ENCODE peak calls at places on chromosomes 11 and 22, in four cellular contexts. One of them, this sample, is unnamed.

GRCh38 chr22:30344447-30345200 is 12.1 kb downstream of the SF3A1 start:
- DNase-seq in HFF-Myc: no peak
- DNase-seq in fibroblast of villous mesenchyme: no peak
- DNase-seq in cardiac fibroblast: no peak
- DNase-seq in this sample: no peak

GRCh38 chr11:3043315-3043871 is 13.8 kb downstream of the CARS1 start:
- DNase-seq in HFF-Myc: no peak
- DNase-seq in fibroblast of villous mesenchyme: no peak
- DNase-seq in cardiac fibroblast: peak
- DNase-seq in this sample: no peak

GRCh38 chr11:33804471-33804870 is 30.2 kb upstream of the FBXO3 start:
- DNase-seq in HFF-Myc: no peak
- DNase-seq in fibroblast of villous mesenchyme: no peak
- DNase-seq in cardiac fibroblast: no peak
- DNase-seq in this sample: no peak

GRCh38 chr22:46948411-46949144 is 186.1 kb downstream of the TBC1D22A start:
- DNase-seq in HFF-Myc: no peak
- DNase-seq in fibroblast of villous mesenchyme: no peak
- DNase-seq in cardiac fibroblast: no peak
- DNase-seq in this sample: no peak

GRCh38 chr11:36774603-36775002 is 176.6 kb upstream of the RAG2 start:
- DNase-seq in HFF-Myc: no peak
- DNase-seq in fibroblast of villous mesenchyme: peak
- DNase-seq in cardiac fibroblast: peak
- DNase-seq in this sample: no peak

GRCh38 chr11:109960831-109961230 is 132.4 kb upstream of the ZC3H12C start:
- DNase-seq in HFF-Myc: no peak
- DNase-seq in fibroblast of villous mesenchyme: peak
- DNase-seq in cardiac fibroblast: peak
- DNase-seq in this sample: peak

GRCh38 chr11:132718711-132719641 is 813.3 kb downstream of the OPCML start:
- DNase-seq in HFF-Myc: no peak
- DNase-seq in fibroblast of villous mesenchyme: no peak
- DNase-seq in cardiac fibroblast: peak
- DNase-seq in this sample: no peak

GRCh38 chr11:73359341-73359740 is 16.9 kb upstream of the RELT start:
- DNase-seq in HFF-Myc: no peak
- DNase-seq in fibroblast of villous mesenchyme: peak
- DNase-seq in cardiac fibroblast: peak
- DNase-seq in this sample: no peak

GRCh38 chr22:25126510-25126909 is 73.1 kb upstream of the CRYBB3 start:
- DNase-seq in HFF-Myc: no peak
- DNase-seq in fibroblast of villous mesenchyme: no peak
- DNase-seq in cardiac fibroblast: no peak
- DNase-seq in this sample: no peak

GRCh38 chr11:118606157-118606843 is 1.1 kb upstream of the PHLDB1 start:
- DNase-seq in HFF-Myc: no peak
- DNase-seq in fibroblast of villous mesenchyme: no peak
- DNase-seq in cardiac fibroblast: no peak
- DNase-seq in this sample: no peak

GRCh38 chr11:118609380-118610219 is 2.2 kb downstream of the PHLDB1 start:
- DNase-seq in HFF-Myc: no peak
- DNase-seq in fibroblast of villous mesenchyme: peak
- DNase-seq in cardiac fibroblast: peak
- DNase-seq in this sample: no peak

GRCh38 chr11:118606844-118607228 is 579 bp upstream of the PHLDB1 start:
- DNase-seq in HFF-Myc: no peak
- DNase-seq in fibroblast of villous mesenchyme: no peak
- DNase-seq in cardiac fibroblast: no peak
- DNase-seq in this sample: no peak

GRCh38 chr11:118608268-118609214 is 1.1 kb downstream of the PHLDB1 start:
- DNase-seq in HFF-Myc: no peak
- DNase-seq in fibroblast of villous mesenchyme: peak
- DNase-seq in cardiac fibroblast: peak
- DNase-seq in this sample: peak

DNA sequence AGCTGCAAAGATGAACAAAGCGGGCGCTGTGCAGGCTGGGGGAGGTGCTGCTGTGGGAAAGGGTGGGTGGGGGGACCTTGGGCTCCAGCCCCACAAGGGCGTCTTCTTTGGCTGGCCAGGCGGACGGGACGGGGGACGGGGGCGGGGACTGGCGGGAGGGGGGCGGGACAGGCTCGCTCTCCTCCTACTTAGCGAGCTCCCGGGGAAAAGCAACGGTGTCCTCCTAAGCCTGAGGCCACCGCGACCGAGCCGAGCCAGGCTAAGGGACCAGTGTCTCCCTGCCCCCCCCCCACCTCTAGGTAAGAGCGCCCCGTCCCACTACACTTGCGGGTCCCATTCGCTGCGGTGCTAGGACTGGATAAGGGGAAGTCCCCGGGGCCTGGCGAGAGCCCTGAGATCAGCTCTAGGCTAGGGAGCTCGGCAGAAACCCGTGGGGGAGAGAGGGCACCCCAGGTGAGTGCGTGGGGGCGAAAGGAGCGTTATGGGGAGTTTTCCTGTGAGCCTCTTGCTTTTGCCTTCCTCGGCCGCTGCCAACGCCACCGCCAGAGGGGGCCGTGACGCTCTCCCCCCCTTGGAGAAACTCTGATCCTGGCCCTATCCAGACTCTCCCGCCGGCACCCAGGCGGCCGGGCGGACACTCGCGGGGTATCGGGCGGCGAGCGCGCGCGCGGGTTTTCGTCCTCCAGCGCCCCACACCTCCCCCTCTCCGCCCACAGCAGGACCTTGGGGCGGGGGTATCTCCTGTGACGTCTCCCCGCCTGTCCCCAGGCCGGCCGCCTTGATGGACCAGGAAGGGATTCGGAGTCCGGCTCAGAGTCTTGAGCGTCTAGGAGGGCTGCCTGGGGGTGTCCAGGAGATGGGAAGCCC is at the start of gene PHLDB1:
- DNase-seq in HFF-Myc: no peak
- DNase-seq in fibroblast of villous mesenchyme: peak
- DNase-seq in cardiac fibroblast: peak
- DNase-seq in this sample: peak
- TF ChIP-seq CTCF in HFF-Myc: peak
- TF ChIP-seq CTCF in fibroblast of villous mesenchyme: peak
- TF ChIP-seq CTCF in cardiac fibroblast: peak
- TF ChIP-seq CTCF in this sample: peak

GRCh38 chr22:49931863-49932262 is 13.4 kb downstream of the CRELD2 start:
- DNase-seq in HFF-Myc: no peak
- DNase-seq in fibroblast of villous mesenchyme: no peak
- DNase-seq in cardiac fibroblast: no peak
- DNase-seq in this sample: no peak

GRCh38 chr22:49928571-49929552 is 10.4 kb downstream of the CRELD2 start:
- DNase-seq in HFF-Myc: no peak
- DNase-seq in fibroblast of villous mesenchyme: no peak
- DNase-seq in cardiac fibroblast: no peak
- DNase-seq in this sample: no peak

GRCh38 chr22:49930128-49930527 is 11.7 kb downstream of the CRELD2 start:
- DNase-seq in HFF-Myc: no peak
- DNase-seq in fibroblast of villous mesenchyme: no peak
- DNase-seq in cardiac fibroblast: no peak
- DNase-seq in this sample: no peak

GRCh38 chr22:49929553-49929979 is 11.1 kb downstream of the CRELD2 start:
- DNase-seq in HFF-Myc: no peak
- DNase-seq in fibroblast of villous mesenchyme: peak
- DNase-seq in cardiac fibroblast: peak
- DNase-seq in this sample: peak

GRCh38 chr22:49930596-49931412 is 12.4 kb downstream of the CRELD2 start:
- DNase-seq in HFF-Myc: peak
- DNase-seq in fibroblast of villous mesenchyme: peak
- DNase-seq in cardiac fibroblast: peak
- DNase-seq in this sample: peak
- TF ChIP-seq CTCF in HFF-Myc: peak
- TF ChIP-seq CTCF in fibroblast of villous mesenchyme: peak
- TF ChIP-seq CTCF in cardiac fibroblast: peak
- TF ChIP-seq CTCF in this sample: peak

DNA sequence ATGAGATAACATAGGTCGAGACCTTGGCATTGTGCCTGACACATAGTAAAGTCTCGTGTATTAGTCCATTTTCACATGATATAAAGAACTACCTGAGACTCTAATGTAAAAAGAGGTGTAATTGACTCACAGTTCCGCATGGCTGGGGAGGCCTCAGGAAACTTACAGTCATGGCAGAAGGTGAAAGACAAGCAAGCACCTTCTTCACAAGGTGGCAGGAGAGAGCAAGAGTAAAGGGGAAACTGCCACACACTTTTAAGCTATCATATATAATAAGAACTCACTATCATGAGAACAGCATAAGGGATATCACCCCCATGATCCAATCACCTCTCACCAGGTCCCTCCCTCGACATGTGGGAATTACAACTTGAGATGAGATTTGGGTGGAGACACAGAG is 165.2 kb downstream of the SPON1 start:
- DNase-seq in HFF-Myc: no peak
- DNase-seq in fibroblast of villous mesenchyme: no peak
- DNase-seq in cardiac fibroblast: no peak
- DNase-seq in this sample: no peak
- TF ChIP-seq CTCF in HFF-Myc: no peak
- TF ChIP-seq CTCF in fibroblast of villous mesenchyme: no peak
- TF ChIP-seq CTCF in cardiac fibroblast: no peak
- TF ChIP-seq CTCF in this sample: no peak

DNA sequence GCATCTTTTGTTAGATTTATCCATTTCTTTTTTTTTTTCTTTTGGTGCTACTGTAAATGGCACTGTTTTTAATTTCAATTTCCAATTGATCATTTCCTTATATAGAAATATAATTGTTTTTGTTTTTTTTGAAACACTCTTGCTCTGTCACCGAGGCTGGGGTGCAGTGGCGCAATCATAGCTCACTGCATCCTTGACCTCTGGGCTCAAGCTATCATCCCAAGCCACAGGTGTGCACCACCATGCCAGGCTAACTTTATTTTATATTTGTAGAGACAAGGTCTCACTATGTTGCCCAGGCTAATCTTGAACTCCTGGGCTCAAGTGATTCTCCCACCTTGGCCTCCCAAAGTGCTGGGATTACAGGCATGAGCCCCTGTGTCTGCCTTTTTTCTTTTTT is 16.4 kb downstream of the FRMD8 start:
- DNase-seq in HFF-Myc: no peak
- DNase-seq in fibroblast of villous mesenchyme: no peak
- DNase-seq in cardiac fibroblast: no peak
- DNase-seq in this sample: no peak
- TF ChIP-seq CTCF in HFF-Myc: no peak
- TF ChIP-seq CTCF in fibroblast of villous mesenchyme: no peak
- TF ChIP-seq CTCF in cardiac fibroblast: no peak
- TF ChIP-seq CTCF in this sample: no peak

GRCh38 chr11:111069076-111069475 is 176.4 kb upstream of the POU2AF2 start:
- DNase-seq in HFF-Myc: peak
- DNase-seq in fibroblast of villous mesenchyme: peak
- DNase-seq in cardiac fibroblast: peak
- DNase-seq in this sample: no peak
- TF ChIP-seq CTCF in HFF-Myc: peak
- TF ChIP-seq CTCF in fibroblast of villous mesenchyme: peak
- TF ChIP-seq CTCF in cardiac fibroblast: peak
- TF ChIP-seq CTCF in this sample: no peak

This sample was measured in hepatocyte.